ENCODE peak calls at places on chromosomes 3 and 15, in six cellular contexts. V is adrenal gland, O is breast epithelium, X is Calu3, K is heart right ventricle, G is HFF-Myc. A is an unnamed sample.

GRCh38 chr3:46470831-46471230 is 6.1 kb upstream of the LTF start:
- DNase-seq in V (no peak), O (no peak), X (no peak), K (no peak), G (no peak), A (no peak)

GRCh38 chr3:152073267-152073666 is 195.5 kb upstream of the MBNL1 start:
- DNase-seq in V (no peak), O (no peak), X (no peak), K (no peak), G (no peak), A (no peak)

GRCh38 chr3:17631617-17632016 is 110.8 kb downstream of the TBC1D5 start:
- DNase-seq in V (no peak), O (no peak), X (no peak), K (no peak), G (no peak), A (no peak)

GRCh38 chr3:157333551-157333991 is 103.1 kb upstream of the PTX3 start:
- DNase-seq in V (no peak), O (no peak), X (no peak), K (no peak), G (peak; percentile 94), A (no peak)

GRCh38 chr15:45254405-45255293 is 2.6 kb downstream of the SLC28A2 start:
- DNase-seq in V (no peak), O (no peak), X (peak; percentile 38), K (no peak), G (no peak), A (no peak)

GRCh38 chr3:23809840-23810341 is 4.1 kb downstream of the UBE2E1 start:
- DNase-seq in V (no peak), O (no peak), X (no peak), K (no peak), G (no peak), A (no peak)

GRCh38 chr3:58074997-58075396 is 66.8 kb downstream of the FLNB start:
- DNase-seq in V (no peak), O (no peak), X (no peak), K (no peak), G (no peak), A (no peak)

GRCh38 chr15:80115021-80115420 is 37.8 kb upstream of the FAH start:
- DNase-seq in V (no peak), O (no peak), X (no peak), K (no peak), G (no peak), A (no peak)

GRCh38 chr15:76793162-76793561 is 112.0 kb downstream of the SCAPER start:
- DNase-seq in V (no peak), O (no peak), X (no peak), K (no peak), G (no peak), A (no peak)

GRCh38 chr3:189899186-189899585 is 221.5 kb downstream of the P3H2 start:
- DNase-seq in V (no peak), O (no peak), X (no peak), K (no peak), G (no peak), A (no peak)

GRCh38 chr15:35290301-35290721 is 205.2 kb upstream of the NANOGP8 start:
- DNase-seq in V (no peak), O (no peak), X (no peak), K (no peak), G (no peak), A (no peak)

GRCh38 chr3:188242426-188243123 is 88.6 kb downstream of the LPP start:
- DNase-seq in V (no peak), O (no peak), X (no peak), K (no peak), G (no peak), A (no peak)

GRCh38 chr3:24139463-24140412 is 194.7 kb downstream of the NR1D2 start:
- DNase-seq in V (no peak), O (no peak), X (no peak), K (no peak), G (no peak), A (no peak)

GRCh38 chr3:12313519-12313918 is 24.6 kb downstream of the PPARG start:
- DNase-seq in V (no peak), O (no peak), X (no peak), K (no peak), G (no peak), A (no peak)
- TF ChIP-seq CTCF in V (no peak), O (no peak), X (no peak), K (no peak), G (no peak), A (no peak)

DNA sequence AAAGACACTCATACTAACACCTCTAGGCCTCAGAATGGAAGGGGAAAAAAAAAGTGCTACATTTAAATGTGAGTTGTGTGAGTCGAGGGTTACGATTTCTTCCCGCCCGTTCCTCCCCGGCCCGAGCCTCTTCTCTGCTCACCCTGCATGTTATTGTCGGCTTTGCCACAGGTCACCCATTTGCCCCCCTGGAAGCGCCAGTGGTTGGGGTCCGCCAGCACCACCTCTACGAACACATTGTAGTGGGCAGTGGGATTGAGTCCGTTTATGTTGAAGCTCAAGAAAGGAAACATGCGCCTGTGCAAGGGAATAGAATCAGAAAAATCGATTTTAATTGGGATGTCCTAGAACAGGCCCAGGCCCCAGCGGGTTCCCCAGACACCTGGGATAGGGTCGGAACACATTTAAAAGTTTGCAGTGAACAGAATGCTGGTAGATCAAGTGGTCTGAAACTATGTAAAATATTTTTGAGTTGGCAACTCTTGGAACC is 2.0 kb downstream of the EOMES start:
- DNase-seq in V (no peak), O (no peak), X (no peak), K (no peak), G (no peak), A (no peak)
- TF ChIP-seq CTCF in V (no peak), O (no peak), X (no peak), K (no peak), G (no peak), A (no peak)

GRCh38 chr3:67605377-67605776 is 49.0 kb downstream of the SUCLG2 start:
- DNase-seq in V (no peak), O (no peak), X (no peak), K (no peak), G (peak; percentile 33), A (no peak)
- TF ChIP-seq CTCF in V (no peak), O (no peak), X (no peak), K (no peak), G (peak; percentile 36), A (no peak)

DNA sequence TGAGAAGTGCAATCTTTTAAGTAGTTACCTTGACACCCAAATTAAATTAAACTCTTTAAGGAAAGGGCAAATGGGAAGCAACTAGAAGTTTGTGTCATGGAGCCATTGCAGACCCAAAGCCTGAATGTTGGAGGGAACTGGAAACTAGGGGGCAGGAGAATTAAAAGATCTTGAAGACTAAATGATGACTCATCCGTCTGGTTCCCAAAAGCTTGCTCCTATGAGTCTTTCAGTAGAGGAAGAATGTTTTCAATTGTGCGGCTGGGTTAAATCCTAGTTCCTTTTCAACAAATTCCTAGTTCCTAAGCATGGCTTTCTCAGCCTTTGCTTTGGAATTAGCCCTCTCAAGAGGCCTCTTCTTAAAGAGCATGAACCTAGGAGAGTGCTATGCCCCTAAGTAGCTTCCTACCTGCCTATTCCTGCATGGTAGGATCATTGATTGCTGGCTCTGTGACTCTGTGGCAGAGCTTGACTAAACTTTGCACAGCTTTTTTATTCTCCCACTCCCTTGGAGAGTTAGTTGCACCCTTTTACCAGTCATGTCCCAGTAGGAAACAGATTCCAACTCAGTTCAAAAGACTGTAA is 17.7 kb downstream of the CLEC3B start:
- DNase-seq in V (no peak), O (no peak), X (no peak), K (no peak), G (peak; percentile 77), A (no peak)
- TF ChIP-seq CTCF in V (no peak), O (no peak), X (no peak), K (no peak), G (peak; percentile 24), A (no peak)

GRCh38 chr3:63791974-63792373 is 27.1 kb upstream of the C3orf49 start:
- DNase-seq in V (no peak), O (no peak), X (peak; percentile 9), K (no peak), G (peak; percentile 11), A (no peak)
- TF ChIP-seq CTCF in V (no peak), O (peak; percentile 19), X (peak; percentile 35), K (peak; percentile 13), G (peak; percentile 46), A (no peak)

GRCh38 chr3:155870133-155870944 is at the start of gene GMPS:
- DNase-seq in V (peak; percentile 94), O (peak; percentile 92), X (peak; percentile 100), K (peak; percentile 97), G (peak; percentile 61), A (peak; percentile 97)
- TF ChIP-seq CTCF in V (peak; percentile 57), O (no peak), X (peak; percentile 21), K (peak; percentile 54), G (peak; percentile 7), A (no peak)

DNA sequence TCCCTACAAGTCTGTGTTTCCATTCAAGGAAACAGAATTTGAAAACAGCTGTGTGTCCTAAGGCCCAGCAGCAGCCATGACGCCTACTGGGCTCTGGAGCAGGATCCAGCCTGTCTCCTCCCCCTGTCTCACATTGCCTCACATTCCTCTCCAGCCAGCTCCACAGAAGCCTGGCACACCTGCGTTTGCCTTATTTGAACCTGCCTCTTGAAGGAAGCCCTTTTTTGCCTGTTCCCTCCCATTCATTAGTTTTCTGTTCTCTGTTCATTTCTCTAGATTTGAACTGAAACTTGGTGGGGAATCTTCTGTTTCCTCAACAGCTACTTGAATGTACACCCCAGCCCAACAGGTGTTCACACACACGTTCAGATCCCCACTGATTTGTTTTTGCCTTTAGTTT is 890.5 kb downstream of the TUSC7 start:
- DNase-seq in V (no peak), O (peak; percentile 17), X (no peak), K (no peak), G (no peak), A (no peak)
- TF ChIP-seq CTCF in V (no peak), O (no peak), X (no peak), K (no peak), G (no peak), A (no peak)

GRCh38 chr3:102745881-102746280 is 311.1 kb downstream of the ZPLD1 start:
- DNase-seq in V (no peak), O (no peak), X (no peak), K (no peak), G (no peak), A (no peak)
- TF ChIP-seq CTCF in V (no peak), O (no peak), X (no peak), K (peak; percentile 8), G (no peak), A (no peak)

DNA sequence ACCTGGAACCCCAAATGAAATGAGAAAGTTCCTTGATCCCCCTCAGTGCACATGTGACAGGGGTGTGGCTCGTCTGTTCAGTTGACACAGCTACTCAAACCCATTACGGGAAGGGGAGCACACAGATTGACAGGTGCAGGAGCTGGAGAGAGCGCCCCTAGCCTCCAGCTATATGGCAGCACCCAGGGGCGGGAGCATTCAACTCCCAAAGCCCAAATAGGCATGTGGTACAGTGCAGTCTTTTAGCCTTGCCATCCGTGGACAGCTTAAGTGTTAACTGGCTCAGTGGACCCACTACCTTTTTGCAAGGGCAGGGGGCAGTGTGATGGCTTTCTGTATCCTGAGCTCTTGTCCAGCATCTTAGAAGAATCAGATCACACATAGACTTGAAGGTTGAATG is 1374.2 kb upstream of the ALCAM start:
- DNase-seq in V (no peak), O (no peak), X (no peak), K (no peak), G (no peak), A (no peak)
- TF ChIP-seq CTCF in V (no peak), O (no peak), X (no peak), K (no peak), G (no peak), A (no peak)

GRCh38 chr3:126342991-126343661 is 14.1 kb downstream of the KLF15 start:
- DNase-seq in V (peak; percentile 17), O (no peak), X (peak; percentile 41), K (no peak), G (no peak), A (peak; percentile 5)
- TF ChIP-seq CTCF in V (no peak), O (no peak), X (peak; percentile 23), K (no peak), G (no peak), A (no peak)

A was measured in activated B cell treated with CpG ODN at 0.5 μM for 24 hours.